ENCODE peak calls at places on chromosomes 6 and 20, in six cellular contexts. One of them, this sample, is unnamed.

GRCh38 chr20:58511364-58511763 is 3.8 kb downstream of the APCDD1L start:
- DNase-seq in gastrocnemius medialis: no peak
- DNase-seq in effector memory CD4-positive, alpha-beta T cell: no peak
- DNase-seq in psoas muscle: no peak
- DNase-seq in colonic mucosa: no peak
- DNase-seq in cardiac muscle cell: no peak
- DNase-seq in this sample: no peak

GRCh38 chr6:137775720-137776119 is 91.3 kb upstream of the TNFAIP3 start:
- DNase-seq in gastrocnemius medialis: no peak
- DNase-seq in effector memory CD4-positive, alpha-beta T cell: no peak
- DNase-seq in psoas muscle: no peak
- DNase-seq in colonic mucosa: no peak
- DNase-seq in cardiac muscle cell: no peak
- DNase-seq in this sample: no peak

GRCh38 chr6:101434601-101435000 is 41.1 kb downstream of the GRIK2 start:
- DNase-seq in gastrocnemius medialis: no peak
- DNase-seq in effector memory CD4-positive, alpha-beta T cell: no peak
- DNase-seq in psoas muscle: no peak
- DNase-seq in colonic mucosa: no peak
- DNase-seq in cardiac muscle cell: no peak
- DNase-seq in this sample: no peak

GRCh38 chr20:41366546-41367392 is at the start of gene EMILIN3:
- DNase-seq in gastrocnemius medialis: no peak
- DNase-seq in effector memory CD4-positive, alpha-beta T cell: no peak
- DNase-seq in psoas muscle: no peak
- DNase-seq in colonic mucosa: no peak
- DNase-seq in cardiac muscle cell: peak
- DNase-seq in this sample: no peak

GRCh38 chr6:48560408-48560807 is 449.4 kb upstream of the PTCHD4 start:
- DNase-seq in gastrocnemius medialis: no peak
- DNase-seq in effector memory CD4-positive, alpha-beta T cell: no peak
- DNase-seq in psoas muscle: no peak
- DNase-seq in colonic mucosa: no peak
- DNase-seq in cardiac muscle cell: no peak
- DNase-seq in this sample: no peak

GRCh38 chr6:33164176-33164575 is 28.1 kb downstream of the COL11A2 start:
- DNase-seq in gastrocnemius medialis: no peak
- DNase-seq in effector memory CD4-positive, alpha-beta T cell: no peak
- DNase-seq in psoas muscle: no peak
- DNase-seq in colonic mucosa: no peak
- DNase-seq in cardiac muscle cell: no peak
- DNase-seq in this sample: no peak

GRCh38 chr20:47343007-47343472 is 13.5 kb downstream of the ZMYND8 start:
- DNase-seq in gastrocnemius medialis: no peak
- DNase-seq in effector memory CD4-positive, alpha-beta T cell: no peak
- DNase-seq in psoas muscle: no peak
- DNase-seq in colonic mucosa: no peak
- DNase-seq in cardiac muscle cell: no peak
- DNase-seq in this sample: no peak

GRCh38 chr20:63686492-63687321 is 9.7 kb upstream of the TNFRSF6B start:
- DNase-seq in gastrocnemius medialis: peak
- DNase-seq in effector memory CD4-positive, alpha-beta T cell: no peak
- DNase-seq in psoas muscle: peak
- DNase-seq in colonic mucosa: peak
- DNase-seq in cardiac muscle cell: peak
- DNase-seq in this sample: peak

GRCh38 chr6:36136034-36136433 is 5.7 kb downstream of the MAPK13 start:
- DNase-seq in gastrocnemius medialis: no peak
- DNase-seq in effector memory CD4-positive, alpha-beta T cell: no peak
- DNase-seq in psoas muscle: no peak
- DNase-seq in colonic mucosa: no peak
- DNase-seq in cardiac muscle cell: no peak
- DNase-seq in this sample: no peak

GRCh38 chr6:87396595-87397392 is 11.0 kb upstream of the CFAP206 start:
- DNase-seq in gastrocnemius medialis: no peak
- DNase-seq in effector memory CD4-positive, alpha-beta T cell: no peak
- DNase-seq in psoas muscle: no peak
- DNase-seq in colonic mucosa: no peak
- DNase-seq in cardiac muscle cell: no peak
- DNase-seq in this sample: no peak

GRCh38 chr20:61926796-61927192 is 138.9 kb downstream of the TAF4 start:
- DNase-seq in gastrocnemius medialis: no peak
- DNase-seq in effector memory CD4-positive, alpha-beta T cell: no peak
- DNase-seq in psoas muscle: peak
- DNase-seq in colonic mucosa: no peak
- DNase-seq in cardiac muscle cell: no peak
- DNase-seq in this sample: no peak

GRCh38 chr6:90403489-90404381 is 107.1 kb upstream of the BACH2 start:
- DNase-seq in gastrocnemius medialis: peak
- DNase-seq in effector memory CD4-positive, alpha-beta T cell: no peak
- DNase-seq in psoas muscle: peak
- DNase-seq in colonic mucosa: no peak
- DNase-seq in cardiac muscle cell: peak
- DNase-seq in this sample: no peak

GRCh38 chr20:6851136-6851535 is 83.7 kb downstream of the BMP2 start:
- DNase-seq in gastrocnemius medialis: no peak
- DNase-seq in effector memory CD4-positive, alpha-beta T cell: no peak
- DNase-seq in psoas muscle: no peak
- DNase-seq in colonic mucosa: no peak
- DNase-seq in cardiac muscle cell: no peak
- DNase-seq in this sample: no peak

GRCh38 chr20:6845141-6845540 is 77.7 kb downstream of the BMP2 start:
- DNase-seq in gastrocnemius medialis: no peak
- DNase-seq in effector memory CD4-positive, alpha-beta T cell: no peak
- DNase-seq in psoas muscle: no peak
- DNase-seq in colonic mucosa: no peak
- DNase-seq in cardiac muscle cell: no peak
- DNase-seq in this sample: no peak

GRCh38 chr20:6848992-6849391 is 81.5 kb downstream of the BMP2 start:
- DNase-seq in gastrocnemius medialis: no peak
- DNase-seq in effector memory CD4-positive, alpha-beta T cell: no peak
- DNase-seq in psoas muscle: no peak
- DNase-seq in colonic mucosa: no peak
- DNase-seq in cardiac muscle cell: no peak
- DNase-seq in this sample: no peak

GRCh38 chr20:6852478-6852877 is 85.0 kb downstream of the BMP2 start:
- DNase-seq in gastrocnemius medialis: no peak
- DNase-seq in effector memory CD4-positive, alpha-beta T cell: no peak
- DNase-seq in psoas muscle: no peak
- DNase-seq in colonic mucosa: no peak
- DNase-seq in cardiac muscle cell: no peak
- DNase-seq in this sample: no peak

DNA sequence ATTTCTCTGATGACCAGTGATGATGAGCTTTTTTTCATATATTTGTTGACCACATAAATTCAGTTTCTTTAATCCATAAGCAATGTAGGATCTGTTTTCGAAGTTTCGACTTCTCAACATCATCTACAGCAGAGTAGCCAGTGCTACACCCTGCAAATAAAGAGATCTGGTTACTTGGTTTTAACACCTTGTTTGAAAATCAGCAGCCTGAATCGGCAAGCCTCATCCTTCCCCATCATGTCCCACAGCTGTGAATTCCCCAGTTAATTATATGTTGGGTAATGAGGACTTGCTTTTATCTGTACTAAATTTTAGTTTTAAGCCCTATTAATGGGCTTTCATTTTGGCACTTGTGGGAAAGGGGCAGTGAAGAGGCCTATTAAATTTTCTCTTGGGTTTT is 80.6 kb downstream of the BMP2 start:
- DNase-seq in gastrocnemius medialis: no peak
- DNase-seq in effector memory CD4-positive, alpha-beta T cell: no peak
- DNase-seq in psoas muscle: no peak
- DNase-seq in colonic mucosa: no peak
- DNase-seq in cardiac muscle cell: no peak
- DNase-seq in this sample: no peak
- H3K27ac ChIP-seq in gastrocnemius medialis: no peak
- H3K27ac ChIP-seq in effector memory CD4-positive, alpha-beta T cell: no peak
- H3K27ac ChIP-seq in psoas muscle: no peak
- H3K27ac ChIP-seq in colonic mucosa: no peak
- H3K27ac ChIP-seq in cardiac muscle cell: no peak
- H3K27ac ChIP-seq in this sample: no peak

GRCh38 chr6:149032318-149032598 is 285.3 kb upstream of the TAB2 start:
- DNase-seq in gastrocnemius medialis: no peak
- DNase-seq in effector memory CD4-positive, alpha-beta T cell: no peak
- DNase-seq in psoas muscle: no peak
- DNase-seq in colonic mucosa: no peak
- DNase-seq in cardiac muscle cell: no peak
- DNase-seq in this sample: no peak
- H3K4me3 ChIP-seq in gastrocnemius medialis: no peak
- H3K4me3 ChIP-seq in effector memory CD4-positive, alpha-beta T cell: peak
- H3K4me3 ChIP-seq in psoas muscle: no peak
- H3K4me3 ChIP-seq in colonic mucosa: no peak
- H3K4me3 ChIP-seq in cardiac muscle cell: no peak
- H3K4me3 ChIP-seq in this sample: no peak

GRCh38 chr20:34065260-34065659 is 46.8 kb downstream of the EIF2S2 start:
- DNase-seq in gastrocnemius medialis: no peak
- DNase-seq in effector memory CD4-positive, alpha-beta T cell: no peak
- DNase-seq in psoas muscle: no peak
- DNase-seq in colonic mucosa: no peak
- DNase-seq in cardiac muscle cell: no peak
- DNase-seq in this sample: peak
- H3K27ac ChIP-seq in gastrocnemius medialis: no peak
- H3K27ac ChIP-seq in effector memory CD4-positive, alpha-beta T cell: no peak
- H3K27ac ChIP-seq in psoas muscle: no peak
- H3K27ac ChIP-seq in colonic mucosa: no peak
- H3K27ac ChIP-seq in cardiac muscle cell: no peak
- H3K27ac ChIP-seq in this sample: no peak

DNA sequence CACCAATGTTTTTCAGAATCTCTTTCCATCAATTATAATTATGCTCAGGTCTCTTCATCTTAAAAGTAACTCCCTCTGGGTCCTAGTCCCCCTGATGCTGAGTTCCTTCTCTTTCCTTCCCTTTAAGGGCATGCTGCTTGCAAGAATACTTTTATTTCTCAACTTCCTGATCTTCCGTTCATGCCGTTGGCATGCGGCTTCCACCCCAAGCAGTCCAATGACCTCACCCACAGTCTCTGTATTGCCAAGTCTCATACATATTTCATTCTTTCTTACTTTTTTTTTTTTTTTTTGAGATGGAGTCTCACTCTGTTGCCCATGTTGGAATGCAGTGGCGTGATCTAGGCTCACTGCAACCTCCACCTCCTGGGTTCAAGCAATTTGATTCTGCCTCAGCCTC is 83.5 kb downstream of the NDUFAF5 start:
- DNase-seq in gastrocnemius medialis: no peak
- DNase-seq in effector memory CD4-positive, alpha-beta T cell: no peak
- DNase-seq in psoas muscle: no peak
- DNase-seq in colonic mucosa: no peak
- DNase-seq in cardiac muscle cell: no peak
- DNase-seq in this sample: no peak
- H3K4me3 ChIP-seq in gastrocnemius medialis: no peak
- H3K4me3 ChIP-seq in effector memory CD4-positive, alpha-beta T cell: no peak
- H3K4me3 ChIP-seq in psoas muscle: no peak
- H3K4me3 ChIP-seq in colonic mucosa: no peak
- H3K4me3 ChIP-seq in cardiac muscle cell: no peak
- H3K4me3 ChIP-seq in this sample: no peak

GRCh38 chr6:81561071-81561564 is 191.4 kb downstream of the TENT5A start:
- DNase-seq in gastrocnemius medialis: no peak
- DNase-seq in effector memory CD4-positive, alpha-beta T cell: no peak
- DNase-seq in psoas muscle: no peak
- DNase-seq in colonic mucosa: no peak
- DNase-seq in cardiac muscle cell: no peak
- DNase-seq in this sample: no peak

GRCh38 chr6:81561731-81562130 is 190.8 kb downstream of the TENT5A start:
- DNase-seq in gastrocnemius medialis: no peak
- DNase-seq in effector memory CD4-positive, alpha-beta T cell: no peak
- DNase-seq in psoas muscle: no peak
- DNase-seq in colonic mucosa: no peak
- DNase-seq in cardiac muscle cell: no peak
- DNase-seq in this sample: no peak

GRCh38 chr6:81565071-81565470 is 187.4 kb downstream of the TENT5A start:
- DNase-seq in gastrocnemius medialis: no peak
- DNase-seq in effector memory CD4-positive, alpha-beta T cell: no peak
- DNase-seq in psoas muscle: no peak
- DNase-seq in colonic mucosa: no peak
- DNase-seq in cardiac muscle cell: no peak
- DNase-seq in this sample: no peak

GRCh38 chr6:81557811-81558210 is 194.7 kb downstream of the TENT5A start:
- DNase-seq in gastrocnemius medialis: no peak
- DNase-seq in effector memory CD4-positive, alpha-beta T cell: no peak
- DNase-seq in psoas muscle: no peak
- DNase-seq in colonic mucosa: no peak
- DNase-seq in cardiac muscle cell: no peak
- DNase-seq in this sample: no peak

DNA sequence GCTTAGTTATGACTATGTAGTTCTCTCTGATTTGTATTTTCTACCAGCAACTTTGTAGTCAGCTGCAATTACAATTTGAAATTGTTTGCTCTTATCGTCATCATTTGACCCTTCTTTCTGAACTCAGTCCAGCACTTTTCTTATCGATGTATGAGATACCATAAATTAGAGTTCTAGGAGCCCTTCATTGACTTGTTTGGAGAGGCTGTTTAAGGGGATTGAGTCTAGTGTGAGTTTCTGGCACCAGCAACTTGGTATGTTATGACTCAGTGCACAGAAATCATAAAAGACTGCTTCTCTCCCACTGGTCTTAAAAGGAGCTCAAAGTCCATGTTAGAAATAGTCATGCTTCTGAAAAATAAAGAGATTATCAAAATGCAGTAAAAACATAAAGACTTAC is 190.3 kb downstream of the TENT5A start:
- DNase-seq in gastrocnemius medialis: no peak
- DNase-seq in effector memory CD4-positive, alpha-beta T cell: no peak
- DNase-seq in psoas muscle: no peak
- DNase-seq in colonic mucosa: peak
- DNase-seq in cardiac muscle cell: peak
- DNase-seq in this sample: no peak
- H3K27ac ChIP-seq in gastrocnemius medialis: no peak
- H3K27ac ChIP-seq in effector memory CD4-positive, alpha-beta T cell: no peak
- H3K27ac ChIP-seq in psoas muscle: no peak
- H3K27ac ChIP-seq in colonic mucosa: peak
- H3K27ac ChIP-seq in cardiac muscle cell: no peak
- H3K27ac ChIP-seq in this sample: no peak

DNA sequence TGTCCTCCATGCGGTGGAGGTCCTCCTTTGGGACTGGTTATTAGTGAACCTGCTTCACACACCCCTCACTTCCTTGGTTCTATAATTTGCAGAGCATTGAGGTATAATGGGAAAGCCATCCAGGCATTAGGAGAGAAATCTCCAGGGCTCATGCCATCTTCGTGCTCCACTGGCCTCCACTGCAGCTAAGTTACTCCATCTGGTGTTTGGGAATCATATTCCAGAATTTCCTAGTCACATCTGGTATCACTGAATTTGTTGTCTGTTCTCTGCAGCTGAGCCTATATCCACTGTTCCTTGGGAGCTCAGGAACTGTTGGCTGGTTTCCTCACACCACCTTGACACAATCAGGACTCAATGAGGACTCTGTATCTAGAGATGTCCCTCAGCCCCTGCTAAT is 173.0 kb upstream of the TSHZ2 start:
- DNase-seq in gastrocnemius medialis: no peak
- DNase-seq in effector memory CD4-positive, alpha-beta T cell: no peak
- DNase-seq in psoas muscle: no peak
- DNase-seq in colonic mucosa: no peak
- DNase-seq in cardiac muscle cell: no peak
- DNase-seq in this sample: no peak
- H3K4me3 ChIP-seq in gastrocnemius medialis: no peak
- H3K4me3 ChIP-seq in effector memory CD4-positive, alpha-beta T cell: no peak
- H3K4me3 ChIP-seq in psoas muscle: no peak
- H3K4me3 ChIP-seq in colonic mucosa: no peak
- H3K4me3 ChIP-seq in cardiac muscle cell: no peak
- H3K4me3 ChIP-seq in this sample: no peak